ENCODE peak calls at places on chromosomes 16 and 17, in six cellular contexts. One of them, this sample, is unnamed.
A peak's percentile ranks its signal among the peaks of the same experiment; 100 is the strongest.

GRCh38 chr16:50972899-50973298 is 178.2 kb downstream of the SALL1 start:
- DNase-seq in SHP77 treated with DMSO at 0.1 percent for 48 hours: no peak
- DNase-seq in stimulated activated CD8-positive, alpha-beta memory T cell treated with anti-CD3 and anti-CD28 coated beads, Interleukin-15, amount 100 ng/mL, for 48 hours: no peak
- DNase-seq in spleen: no peak
- DNase-seq in A673: no peak
- DNase-seq in posterior vena cava: no peak
- DNase-seq in this sample: no peak

GRCh38 chr17:27481327-27481726 is 25.1 kb downstream of the KSR1 start:
- DNase-seq in SHP77 treated with DMSO at 0.1 percent for 48 hours: no peak
- DNase-seq in stimulated activated CD8-positive, alpha-beta memory T cell treated with anti-CD3 and anti-CD28 coated beads, Interleukin-15, amount 100 ng/mL, for 48 hours: no peak
- DNase-seq in spleen: peak; percentile 84
- DNase-seq in A673: no peak
- DNase-seq in posterior vena cava: no peak
- DNase-seq in this sample: no peak

GRCh38 chr16:35910409-35910808 is 2451.0 kb downstream of the TP53TG3F start:
- DNase-seq in SHP77 treated with DMSO at 0.1 percent for 48 hours: no peak
- DNase-seq in stimulated activated CD8-positive, alpha-beta memory T cell treated with anti-CD3 and anti-CD28 coated beads, Interleukin-15, amount 100 ng/mL, for 48 hours: no peak
- DNase-seq in spleen: no peak
- DNase-seq in A673: no peak
- DNase-seq in posterior vena cava: no peak
- DNase-seq in this sample: no peak

GRCh38 chr17:7280519-7281073 is 922 bp upstream of the SLC2A4 start:
- DNase-seq in SHP77 treated with DMSO at 0.1 percent for 48 hours: peak; percentile 94
- DNase-seq in stimulated activated CD8-positive, alpha-beta memory T cell treated with anti-CD3 and anti-CD28 coated beads, Interleukin-15, amount 100 ng/mL, for 48 hours: peak; percentile 71
- DNase-seq in spleen: peak; percentile 95
- DNase-seq in A673: peak; percentile 90
- DNase-seq in posterior vena cava: peak; percentile 95
- DNase-seq in this sample: peak; percentile 85

GRCh38 chr16:58252716-58253115 is 42.1 kb downstream of the PRSS54 start:
- DNase-seq in SHP77 treated with DMSO at 0.1 percent for 48 hours: no peak
- DNase-seq in stimulated activated CD8-positive, alpha-beta memory T cell treated with anti-CD3 and anti-CD28 coated beads, Interleukin-15, amount 100 ng/mL, for 48 hours: no peak
- DNase-seq in spleen: no peak
- DNase-seq in A673: no peak
- DNase-seq in posterior vena cava: no peak
- DNase-seq in this sample: no peak

GRCh38 chr16:48232459-48233040 is 11.6 kb upstream of the LONP2 start:
- DNase-seq in SHP77 treated with DMSO at 0.1 percent for 48 hours: no peak
- DNase-seq in stimulated activated CD8-positive, alpha-beta memory T cell treated with anti-CD3 and anti-CD28 coated beads, Interleukin-15, amount 100 ng/mL, for 48 hours: no peak
- DNase-seq in spleen: no peak
- DNase-seq in A673: no peak
- DNase-seq in posterior vena cava: no peak
- DNase-seq in this sample: no peak

GRCh38 chr17:48322060-48322459 is 108.0 kb downstream of the SKAP1 start:
- DNase-seq in SHP77 treated with DMSO at 0.1 percent for 48 hours: no peak
- DNase-seq in stimulated activated CD8-positive, alpha-beta memory T cell treated with anti-CD3 and anti-CD28 coated beads, Interleukin-15, amount 100 ng/mL, for 48 hours: no peak
- DNase-seq in spleen: no peak
- DNase-seq in A673: peak; percentile 29
- DNase-seq in posterior vena cava: no peak
- DNase-seq in this sample: no peak

GRCh38 chr17:39194985-39195524 is 2.4 kb downstream of the CACNB1 start:
- DNase-seq in SHP77 treated with DMSO at 0.1 percent for 48 hours: no peak
- DNase-seq in stimulated activated CD8-positive, alpha-beta memory T cell treated with anti-CD3 and anti-CD28 coated beads, Interleukin-15, amount 100 ng/mL, for 48 hours: no peak
- DNase-seq in spleen: no peak
- DNase-seq in A673: no peak
- DNase-seq in posterior vena cava: no peak
- DNase-seq in this sample: peak; percentile 55

GRCh38 chr17:16328997-16329396 is 24.3 kb downstream of the CENPV start:
- DNase-seq in SHP77 treated with DMSO at 0.1 percent for 48 hours: no peak
- DNase-seq in stimulated activated CD8-positive, alpha-beta memory T cell treated with anti-CD3 and anti-CD28 coated beads, Interleukin-15, amount 100 ng/mL, for 48 hours: no peak
- DNase-seq in spleen: no peak
- DNase-seq in A673: peak; percentile 41
- DNase-seq in posterior vena cava: peak; percentile 13
- DNase-seq in this sample: no peak

GRCh38 chr17:6681176-6681575 is 29.6 kb downstream of the C17orf100 start:
- DNase-seq in SHP77 treated with DMSO at 0.1 percent for 48 hours: no peak
- DNase-seq in stimulated activated CD8-positive, alpha-beta memory T cell treated with anti-CD3 and anti-CD28 coated beads, Interleukin-15, amount 100 ng/mL, for 48 hours: no peak
- DNase-seq in spleen: no peak
- DNase-seq in A673: no peak
- DNase-seq in posterior vena cava: no peak
- DNase-seq in this sample: no peak

GRCh38 chr17:67202503-67202902 is 42.5 kb downstream of the HELZ start:
- DNase-seq in SHP77 treated with DMSO at 0.1 percent for 48 hours: no peak
- DNase-seq in stimulated activated CD8-positive, alpha-beta memory T cell treated with anti-CD3 and anti-CD28 coated beads, Interleukin-15, amount 100 ng/mL, for 48 hours: no peak
- DNase-seq in spleen: no peak
- DNase-seq in A673: no peak
- DNase-seq in posterior vena cava: no peak
- DNase-seq in this sample: no peak

GRCh38 chr17:66665194-66665593 is 169.7 kb upstream of the CACNG5 start:
- DNase-seq in SHP77 treated with DMSO at 0.1 percent for 48 hours: no peak
- DNase-seq in stimulated activated CD8-positive, alpha-beta memory T cell treated with anti-CD3 and anti-CD28 coated beads, Interleukin-15, amount 100 ng/mL, for 48 hours: no peak
- DNase-seq in spleen: no peak
- DNase-seq in A673: no peak
- DNase-seq in posterior vena cava: no peak
- DNase-seq in this sample: no peak

GRCh38 chr17:7443499-7444485 is 1.1 kb upstream of the CHRNB1 start:
- DNase-seq in SHP77 treated with DMSO at 0.1 percent for 48 hours: no peak
- DNase-seq in stimulated activated CD8-positive, alpha-beta memory T cell treated with anti-CD3 and anti-CD28 coated beads, Interleukin-15, amount 100 ng/mL, for 48 hours: no peak
- DNase-seq in spleen: no peak
- DNase-seq in A673: no peak
- DNase-seq in posterior vena cava: no peak
- DNase-seq in this sample: no peak

GRCh38 chr16:85560932-85561247 is 52.2 kb upstream of the GSE1 start:
- DNase-seq in SHP77 treated with DMSO at 0.1 percent for 48 hours: no peak
- DNase-seq in stimulated activated CD8-positive, alpha-beta memory T cell treated with anti-CD3 and anti-CD28 coated beads, Interleukin-15, amount 100 ng/mL, for 48 hours: no peak
- DNase-seq in spleen: no peak
- DNase-seq in A673: no peak
- DNase-seq in posterior vena cava: no peak
- DNase-seq in this sample: no peak

GRCh38 chr17:77883213-77883650 is 75.3 kb upstream of the TNRC6C start:
- DNase-seq in SHP77 treated with DMSO at 0.1 percent for 48 hours: no peak
- DNase-seq in stimulated activated CD8-positive, alpha-beta memory T cell treated with anti-CD3 and anti-CD28 coated beads, Interleukin-15, amount 100 ng/mL, for 48 hours: no peak
- DNase-seq in spleen: peak; percentile 76
- DNase-seq in A673: no peak
- DNase-seq in posterior vena cava: no peak
- DNase-seq in this sample: no peak

GRCh38 chr17:50051606-50052005 is 4.3 kb upstream of the ITGA3 start:
- DNase-seq in SHP77 treated with DMSO at 0.1 percent for 48 hours: no peak
- DNase-seq in stimulated activated CD8-positive, alpha-beta memory T cell treated with anti-CD3 and anti-CD28 coated beads, Interleukin-15, amount 100 ng/mL, for 48 hours: no peak
- DNase-seq in spleen: no peak
- DNase-seq in A673: no peak
- DNase-seq in posterior vena cava: no peak
- DNase-seq in this sample: no peak

GRCh38 chr16:69934044-69934443 is 17.1 kb upstream of the CLEC18A start:
- DNase-seq in SHP77 treated with DMSO at 0.1 percent for 48 hours: no peak
- DNase-seq in stimulated activated CD8-positive, alpha-beta memory T cell treated with anti-CD3 and anti-CD28 coated beads, Interleukin-15, amount 100 ng/mL, for 48 hours: no peak
- DNase-seq in spleen: peak; percentile 29
- DNase-seq in A673: no peak
- DNase-seq in posterior vena cava: no peak
- DNase-seq in this sample: no peak

GRCh38 chr17:11909348-11909747 is 87.9 kb downstream of the ZNF18 start:
- DNase-seq in SHP77 treated with DMSO at 0.1 percent for 48 hours: no peak
- DNase-seq in stimulated activated CD8-positive, alpha-beta memory T cell treated with anti-CD3 and anti-CD28 coated beads, Interleukin-15, amount 100 ng/mL, for 48 hours: no peak
- DNase-seq in spleen: no peak
- DNase-seq in A673: peak; percentile 30
- DNase-seq in posterior vena cava: no peak
- DNase-seq in this sample: no peak

GRCh38 chr17:75587718-75588545 is at the start of gene MYO15B:
- DNase-seq in SHP77 treated with DMSO at 0.1 percent for 48 hours: no peak
- DNase-seq in stimulated activated CD8-positive, alpha-beta memory T cell treated with anti-CD3 and anti-CD28 coated beads, Interleukin-15, amount 100 ng/mL, for 48 hours: peak; percentile 49
- DNase-seq in spleen: peak; percentile 95
- DNase-seq in A673: peak; percentile 62
- DNase-seq in posterior vena cava: peak; percentile 93
- DNase-seq in this sample: no peak

GRCh38 chr17:35801583-35802224 is 6.3 kb upstream of the MMP28 start:
- DNase-seq in SHP77 treated with DMSO at 0.1 percent for 48 hours: no peak
- DNase-seq in stimulated activated CD8-positive, alpha-beta memory T cell treated with anti-CD3 and anti-CD28 coated beads, Interleukin-15, amount 100 ng/mL, for 48 hours: no peak
- DNase-seq in spleen: peak; percentile 83
- DNase-seq in A673: peak; percentile 27
- DNase-seq in posterior vena cava: peak; percentile 92
- DNase-seq in this sample: peak; percentile 57

GRCh38 chr16:4369006-4369766 is 2.5 kb upstream of the VASN start:
- DNase-seq in SHP77 treated with DMSO at 0.1 percent for 48 hours: no peak
- DNase-seq in stimulated activated CD8-positive, alpha-beta memory T cell treated with anti-CD3 and anti-CD28 coated beads, Interleukin-15, amount 100 ng/mL, for 48 hours: no peak
- DNase-seq in spleen: peak; percentile 73
- DNase-seq in A673: no peak
- DNase-seq in posterior vena cava: no peak
- DNase-seq in this sample: peak; percentile 52

GRCh38 chr16:86610779-86611516 is 32.6 kb downstream of the FOXL1 start:
- DNase-seq in SHP77 treated with DMSO at 0.1 percent for 48 hours: no peak
- DNase-seq in stimulated activated CD8-positive, alpha-beta memory T cell treated with anti-CD3 and anti-CD28 coated beads, Interleukin-15, amount 100 ng/mL, for 48 hours: no peak
- DNase-seq in spleen: no peak
- DNase-seq in A673: no peak
- DNase-seq in posterior vena cava: no peak
- DNase-seq in this sample: no peak

This sample was measured in cerebellum.